ENCODE peak calls at places on chromosomes 1 and 21, in eight cellular contexts. One of them, this sample, is unnamed.

GRCh38 chr21:29206445-29206844 is 76.0 kb downstream of the MAP3K7CL start:
- DNase-seq in GM12865: no peak
- DNase-seq in AG04450: no peak
- DNase-seq in RWPE2: no peak
- DNase-seq in uterus: no peak
- DNase-seq in activated CD8-positive, alpha-beta T cell treated with anti-CD3 and anti-CD28 coated beads for 36 hours: no peak
- DNase-seq in H9: no peak
- DNase-seq in ovary: no peak
- DNase-seq in this sample: no peak

GRCh38 chr21:35628331-35628730 is 432.0 kb downstream of the SETD4 start:
- DNase-seq in AG04450: no peak
- DNase-seq in uterus: no peak
- DNase-seq in GM12865: no peak
- DNase-seq in H9: no peak
- DNase-seq in ovary: no peak
- DNase-seq in RWPE2: no peak
- DNase-seq in activated CD8-positive, alpha-beta T cell treated with anti-CD3 and anti-CD28 coated beads for 36 hours: no peak
- DNase-seq in this sample: no peak

GRCh38 chr1:237672748-237673147 is 218.0 kb downstream of the ZP4 start:
- DNase-seq in GM12865: peak
- DNase-seq in H9: no peak
- DNase-seq in activated CD8-positive, alpha-beta T cell treated with anti-CD3 and anti-CD28 coated beads for 36 hours: no peak
- DNase-seq in ovary: no peak
- DNase-seq in RWPE2: no peak
- DNase-seq in uterus: no peak
- DNase-seq in AG04450: no peak
- DNase-seq in this sample: no peak

GRCh38 chr1:203451849-203452784 is 23.5 kb upstream of the PRELP start:
- DNase-seq in H9: no peak
- DNase-seq in uterus: no peak
- DNase-seq in RWPE2: no peak
- DNase-seq in activated CD8-positive, alpha-beta T cell treated with anti-CD3 and anti-CD28 coated beads for 36 hours: no peak
- DNase-seq in AG04450: no peak
- DNase-seq in ovary: no peak
- DNase-seq in GM12865: no peak
- DNase-seq in this sample: no peak

GRCh38 chr1:53336146-53336545 is 8.3 kb upstream of the LRP8 start:
- DNase-seq in activated CD8-positive, alpha-beta T cell treated with anti-CD3 and anti-CD28 coated beads for 36 hours: no peak
- DNase-seq in AG04450: no peak
- DNase-seq in H9: no peak
- DNase-seq in GM12865: no peak
- DNase-seq in RWPE2: no peak
- DNase-seq in ovary: no peak
- DNase-seq in uterus: no peak
- DNase-seq in this sample: no peak

GRCh38 chr1:154962238-154962678 is 676 bp upstream of the PYGO2 start:
- DNase-seq in AG04450: no peak
- DNase-seq in ovary: no peak
- DNase-seq in RWPE2: no peak
- DNase-seq in H9: no peak
- DNase-seq in GM12865: peak
- DNase-seq in activated CD8-positive, alpha-beta T cell treated with anti-CD3 and anti-CD28 coated beads for 36 hours: peak
- DNase-seq in uterus: no peak
- DNase-seq in this sample: no peak

GRCh38 chr21:29892379-29892778 is 47.4 kb downstream of the GRIK1 start:
- DNase-seq in AG04450: no peak
- DNase-seq in activated CD8-positive, alpha-beta T cell treated with anti-CD3 and anti-CD28 coated beads for 36 hours: no peak
- DNase-seq in GM12865: no peak
- DNase-seq in RWPE2: no peak
- DNase-seq in H9: no peak
- DNase-seq in ovary: no peak
- DNase-seq in uterus: no peak
- DNase-seq in this sample: no peak

GRCh38 chr21:34017127-34017961 is 56.0 kb upstream of the MRPS6 start:
- DNase-seq in GM12865: peak
- DNase-seq in RWPE2: no peak
- DNase-seq in H9: no peak
- DNase-seq in ovary: no peak
- DNase-seq in uterus: no peak
- DNase-seq in AG04450: no peak
- DNase-seq in activated CD8-positive, alpha-beta T cell treated with anti-CD3 and anti-CD28 coated beads for 36 hours: no peak
- DNase-seq in this sample: no peak

GRCh38 chr1:30412241-30413110 is 310.9 kb downstream of the MATN1 start:
- DNase-seq in H9: peak
- DNase-seq in uterus: no peak
- DNase-seq in GM12865: peak
- DNase-seq in ovary: peak
- DNase-seq in AG04450: no peak
- DNase-seq in RWPE2: peak
- DNase-seq in activated CD8-positive, alpha-beta T cell treated with anti-CD3 and anti-CD28 coated beads for 36 hours: no peak
- DNase-seq in this sample: no peak

GRCh38 chr1:198157847-198158765 is 1.3 kb downstream of the NEK7 start:
- DNase-seq in GM12865: peak
- DNase-seq in uterus: no peak
- DNase-seq in AG04450: no peak
- DNase-seq in H9: peak
- DNase-seq in RWPE2: no peak
- DNase-seq in ovary: no peak
- DNase-seq in activated CD8-positive, alpha-beta T cell treated with anti-CD3 and anti-CD28 coated beads for 36 hours: peak
- DNase-seq in this sample: no peak

GRCh38 chr1:88935522-88936222 is 44.3 kb upstream of the GTF2B start:
- DNase-seq in AG04450: peak
- DNase-seq in GM12865: peak
- DNase-seq in RWPE2: no peak
- DNase-seq in H9: no peak
- DNase-seq in activated CD8-positive, alpha-beta T cell treated with anti-CD3 and anti-CD28 coated beads for 36 hours: peak
- DNase-seq in uterus: no peak
- DNase-seq in ovary: no peak
- DNase-seq in this sample: no peak

GRCh38 chr1:226671268-226671667 is 67.8 kb downstream of the ITPKB start:
- DNase-seq in AG04450: no peak
- DNase-seq in activated CD8-positive, alpha-beta T cell treated with anti-CD3 and anti-CD28 coated beads for 36 hours: no peak
- DNase-seq in RWPE2: no peak
- DNase-seq in ovary: no peak
- DNase-seq in H9: no peak
- DNase-seq in GM12865: no peak
- DNase-seq in uterus: no peak
- DNase-seq in this sample: no peak

GRCh38 chr1:20496241-20496661 is 10.2 kb upstream of the CAMK2N1 start:
- DNase-seq in AG04450: no peak
- DNase-seq in H9: no peak
- DNase-seq in activated CD8-positive, alpha-beta T cell treated with anti-CD3 and anti-CD28 coated beads for 36 hours: peak
- DNase-seq in GM12865: peak
- DNase-seq in ovary: no peak
- DNase-seq in RWPE2: peak
- DNase-seq in uterus: no peak
- DNase-seq in this sample: no peak

GRCh38 chr1:47175227-47175934 is 14.5 kb downstream of the PDZK1IP1 start:
- DNase-seq in uterus: no peak
- DNase-seq in H9: peak
- DNase-seq in activated CD8-positive, alpha-beta T cell treated with anti-CD3 and anti-CD28 coated beads for 36 hours: peak
- DNase-seq in GM12865: peak
- DNase-seq in ovary: no peak
- DNase-seq in AG04450: peak
- DNase-seq in RWPE2: peak
- DNase-seq in this sample: no peak

GRCh38 chr1:236561976-236562375 is 38.2 kb downstream of the LGALS8 start:
- DNase-seq in uterus: no peak
- DNase-seq in RWPE2: no peak
- DNase-seq in ovary: no peak
- DNase-seq in activated CD8-positive, alpha-beta T cell treated with anti-CD3 and anti-CD28 coated beads for 36 hours: no peak
- DNase-seq in GM12865: no peak
- DNase-seq in AG04450: no peak
- DNase-seq in H9: no peak
- DNase-seq in this sample: no peak

GRCh38 chr1:173112129-173112528 is 61.4 kb upstream of the TNFSF18 start:
- DNase-seq in activated CD8-positive, alpha-beta T cell treated with anti-CD3 and anti-CD28 coated beads for 36 hours: no peak
- DNase-seq in uterus: no peak
- DNase-seq in GM12865: peak
- DNase-seq in RWPE2: no peak
- DNase-seq in AG04450: no peak
- DNase-seq in ovary: no peak
- DNase-seq in H9: no peak
- DNase-seq in this sample: no peak

GRCh38 chr1:109906160-109906838 is 4.3 kb upstream of the CSF1 start:
- DNase-seq in uterus: no peak
- DNase-seq in H9: no peak
- DNase-seq in AG04450: no peak
- DNase-seq in activated CD8-positive, alpha-beta T cell treated with anti-CD3 and anti-CD28 coated beads for 36 hours: peak
- DNase-seq in RWPE2: no peak
- DNase-seq in ovary: no peak
- DNase-seq in GM12865: peak
- DNase-seq in this sample: no peak

DNA sequence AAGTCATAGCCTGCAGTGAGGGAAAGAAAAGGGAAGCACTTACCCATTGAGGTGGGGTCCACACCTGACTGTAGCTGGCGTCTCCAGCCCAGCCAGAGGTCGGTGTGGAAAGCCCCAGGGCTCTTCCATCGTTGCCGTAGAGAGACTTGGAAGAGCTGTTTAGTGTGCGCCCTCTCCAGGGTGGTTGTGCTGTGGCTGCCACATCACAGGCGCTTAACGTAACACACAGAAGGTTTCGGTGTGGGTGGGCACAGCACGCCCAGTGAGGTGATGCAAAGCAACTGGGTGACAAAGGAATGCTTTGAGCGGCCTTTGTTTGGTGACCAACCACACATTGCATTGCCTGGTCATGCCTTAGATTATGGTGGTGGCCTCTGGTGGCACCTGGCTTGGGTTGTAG is 36.8 kb upstream of the KIF1B start:
- DNase-seq in AG04450: no peak
- DNase-seq in RWPE2: no peak
- DNase-seq in ovary: no peak
- DNase-seq in GM12865: peak
- DNase-seq in uterus: no peak
- DNase-seq in activated CD8-positive, alpha-beta T cell treated with anti-CD3 and anti-CD28 coated beads for 36 hours: peak
- DNase-seq in H9: no peak
- DNase-seq in this sample: no peak
- TF ChIP-seq CTCF in AG04450: no peak
- TF ChIP-seq CTCF in RWPE2: no peak
- TF ChIP-seq CTCF in ovary: no peak
- TF ChIP-seq CTCF in GM12865: no peak
- TF ChIP-seq CTCF in uterus: no peak
- TF ChIP-seq CTCF in activated CD8-positive, alpha-beta T cell treated with anti-CD3 and anti-CD28 coated beads for 36 hours: no peak
- TF ChIP-seq CTCF in H9: no peak
- TF ChIP-seq CTCF in this sample: no peak

GRCh38 chr1:61844006-61844405 is 101.7 kb downstream of the PATJ start:
- DNase-seq in GM12865: no peak
- DNase-seq in H9: no peak
- DNase-seq in uterus: no peak
- DNase-seq in AG04450: no peak
- DNase-seq in ovary: no peak
- DNase-seq in RWPE2: no peak
- DNase-seq in activated CD8-positive, alpha-beta T cell treated with anti-CD3 and anti-CD28 coated beads for 36 hours: no peak
- DNase-seq in this sample: no peak

GRCh38 chr1:61836649-61837048 is 94.4 kb downstream of the PATJ start:
- DNase-seq in AG04450: no peak
- DNase-seq in RWPE2: no peak
- DNase-seq in GM12865: no peak
- DNase-seq in H9: no peak
- DNase-seq in ovary: peak
- DNase-seq in activated CD8-positive, alpha-beta T cell treated with anti-CD3 and anti-CD28 coated beads for 36 hours: no peak
- DNase-seq in uterus: no peak
- DNase-seq in this sample: no peak

GRCh38 chr1:61842863-61843514 is 100.7 kb downstream of the PATJ start:
- DNase-seq in ovary: no peak
- DNase-seq in AG04450: no peak
- DNase-seq in uterus: no peak
- DNase-seq in activated CD8-positive, alpha-beta T cell treated with anti-CD3 and anti-CD28 coated beads for 36 hours: no peak
- DNase-seq in H9: peak
- DNase-seq in GM12865: no peak
- DNase-seq in RWPE2: no peak
- DNase-seq in this sample: no peak

DNA sequence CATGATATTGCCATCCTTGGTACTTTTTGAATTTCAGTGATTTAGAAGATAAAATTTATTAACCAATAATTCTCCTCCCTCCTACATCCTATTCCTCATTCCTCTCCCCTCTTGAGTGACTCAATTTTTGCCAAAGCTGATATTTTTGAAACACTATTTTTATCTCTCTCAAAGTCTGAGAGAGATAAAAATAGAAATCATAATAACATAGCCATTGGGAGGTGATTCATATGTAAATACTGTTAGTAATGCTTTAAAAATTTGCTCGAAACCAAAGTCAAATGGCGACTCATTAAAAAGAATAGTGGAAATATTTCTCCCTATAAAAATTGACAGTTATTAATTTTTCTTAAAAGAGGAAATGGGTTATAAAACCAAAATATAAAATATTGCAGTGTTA is 97.4 kb downstream of the PATJ start:
- DNase-seq in ovary: no peak
- DNase-seq in GM12865: no peak
- DNase-seq in AG04450: no peak
- DNase-seq in activated CD8-positive, alpha-beta T cell treated with anti-CD3 and anti-CD28 coated beads for 36 hours: no peak
- DNase-seq in RWPE2: no peak
- DNase-seq in H9: no peak
- DNase-seq in uterus: no peak
- DNase-seq in this sample: no peak
- TF ChIP-seq CTCF in ovary: no peak
- TF ChIP-seq CTCF in GM12865: no peak
- TF ChIP-seq CTCF in AG04450: no peak
- TF ChIP-seq CTCF in activated CD8-positive, alpha-beta T cell treated with anti-CD3 and anti-CD28 coated beads for 36 hours: no peak
- TF ChIP-seq CTCF in RWPE2: no peak
- TF ChIP-seq CTCF in H9: no peak
- TF ChIP-seq CTCF in uterus: no peak
- TF ChIP-seq CTCF in this sample: no peak

GRCh38 chr1:209375681-209376360 is 207.7 kb upstream of the CAMK1G start:
- DNase-seq in RWPE2: no peak
- DNase-seq in GM12865: no peak
- DNase-seq in ovary: no peak
- DNase-seq in H9: no peak
- DNase-seq in activated CD8-positive, alpha-beta T cell treated with anti-CD3 and anti-CD28 coated beads for 36 hours: no peak
- DNase-seq in AG04450: no peak
- DNase-seq in uterus: no peak
- DNase-seq in this sample: no peak
- TF ChIP-seq CTCF in RWPE2: no peak
- TF ChIP-seq CTCF in GM12865: no peak
- TF ChIP-seq CTCF in ovary: no peak
- TF ChIP-seq CTCF in H9: no peak
- TF ChIP-seq CTCF in activated CD8-positive, alpha-beta T cell treated with anti-CD3 and anti-CD28 coated beads for 36 hours: no peak
- TF ChIP-seq CTCF in AG04450: no peak
- TF ChIP-seq CTCF in uterus: no peak
- TF ChIP-seq CTCF in this sample: no peak

DNA sequence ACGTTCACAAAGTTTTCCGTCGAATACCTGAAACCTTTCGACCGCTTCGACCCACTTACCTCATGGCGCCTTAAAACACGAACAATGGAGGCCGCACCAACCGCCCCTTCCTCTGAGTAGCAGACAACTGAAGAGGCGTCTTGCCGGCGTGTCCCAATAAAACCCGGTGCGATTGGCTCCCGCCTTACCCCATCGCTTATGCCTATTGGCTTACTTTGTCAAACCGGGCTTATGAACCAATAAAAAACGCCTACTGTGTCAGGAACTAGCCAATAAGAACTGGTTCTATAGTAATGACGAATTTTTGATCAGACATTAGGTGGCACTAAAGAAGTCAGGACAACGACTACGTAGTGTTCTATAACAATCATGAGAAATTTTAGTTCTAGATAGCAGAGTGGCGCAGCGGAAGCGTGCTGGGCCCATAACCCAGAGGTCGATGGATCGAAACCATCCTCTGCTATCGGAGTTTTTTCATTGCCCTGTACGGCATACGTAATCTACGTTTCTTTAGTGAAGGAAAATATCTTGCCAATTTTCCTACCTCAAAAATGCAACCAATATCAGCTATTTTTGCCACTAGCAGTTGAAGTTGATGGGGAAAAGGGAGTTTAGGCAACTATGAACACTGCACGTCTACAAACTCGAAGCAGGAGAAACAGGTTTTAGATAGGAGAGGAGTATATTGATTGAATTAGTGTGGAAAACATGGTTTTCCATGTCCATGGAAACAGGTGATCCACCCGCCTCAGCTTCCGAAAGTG is at the start of gene ILF2:
- DNase-seq in RWPE2: peak
- DNase-seq in ovary: peak
- DNase-seq in AG04450: peak
- DNase-seq in activated CD8-positive, alpha-beta T cell treated with anti-CD3 and anti-CD28 coated beads for 36 hours: peak
- DNase-seq in uterus: peak
- DNase-seq in GM12865: peak
- DNase-seq in H9: peak
- DNase-seq in this sample: peak
- TF ChIP-seq CTCF in RWPE2: peak
- TF ChIP-seq CTCF in ovary: peak
- TF ChIP-seq CTCF in AG04450: peak
- TF ChIP-seq CTCF in activated CD8-positive, alpha-beta T cell treated with anti-CD3 and anti-CD28 coated beads for 36 hours: no peak
- TF ChIP-seq CTCF in uterus: peak
- TF ChIP-seq CTCF in GM12865: peak
- TF ChIP-seq CTCF in H9: peak
- TF ChIP-seq CTCF in this sample: peak